ENCODE peak calls at places on chromosomes 13 and 19, in seven cellular contexts. One of them, this sample, is unnamed.

GRCh38 chr13:52779028-52779612 is 39.5 kb upstream of the CNMD start:
- DNase-seq in astrocyte of the spinal cord: no peak
- DNase-seq in osteocyte: no peak
- DNase-seq in A549: no peak
- DNase-seq in left lung: no peak
- DNase-seq in cardiac muscle cell: no peak
- DNase-seq in AG09319: no peak
- DNase-seq in this sample: peak

GRCh38 chr19:58009666-58010301 is 7.2 kb upstream of the ZNF606 start:
- DNase-seq in cardiac muscle cell: peak
- DNase-seq in left lung: peak
- DNase-seq in astrocyte of the spinal cord: peak
- DNase-seq in AG09319: peak
- DNase-seq in osteocyte: no peak
- DNase-seq in A549: peak
- DNase-seq in this sample: peak

GRCh38 chr13:106905380-106906259 is 337.7 kb upstream of the ARGLU1 start:
- DNase-seq in cardiac muscle cell: no peak
- DNase-seq in AG09319: no peak
- DNase-seq in left lung: no peak
- DNase-seq in osteocyte: no peak
- DNase-seq in astrocyte of the spinal cord: no peak
- DNase-seq in A549: no peak
- DNase-seq in this sample: no peak

GRCh38 chr13:25992076-25992475 is 59.7 kb downstream of the SHISA2 start:
- DNase-seq in osteocyte: no peak
- DNase-seq in AG09319: no peak
- DNase-seq in A549: no peak
- DNase-seq in astrocyte of the spinal cord: no peak
- DNase-seq in left lung: no peak
- DNase-seq in cardiac muscle cell: no peak
- DNase-seq in this sample: no peak

GRCh38 chr13:26050568-26051230 is 1.1 kb downstream of the SHISA2 start:
- DNase-seq in AG09319: no peak
- DNase-seq in osteocyte: peak
- DNase-seq in left lung: peak
- DNase-seq in cardiac muscle cell: peak
- DNase-seq in A549: peak
- DNase-seq in astrocyte of the spinal cord: peak
- DNase-seq in this sample: peak

GRCh38 chr19:34841780-34842179 is 68.8 kb upstream of the ZNF599 start:
- DNase-seq in A549: no peak
- DNase-seq in astrocyte of the spinal cord: no peak
- DNase-seq in left lung: no peak
- DNase-seq in cardiac muscle cell: no peak
- DNase-seq in osteocyte: peak
- DNase-seq in AG09319: no peak
- DNase-seq in this sample: peak

GRCh38 chr13:42392180-42392579 is 120.2 kb downstream of the AKAP11 start:
- DNase-seq in osteocyte: no peak
- DNase-seq in AG09319: no peak
- DNase-seq in left lung: no peak
- DNase-seq in astrocyte of the spinal cord: no peak
- DNase-seq in cardiac muscle cell: no peak
- DNase-seq in A549: no peak
- DNase-seq in this sample: no peak

GRCh38 chr13:63864171-63864902 is 2448.7 kb upstream of the PCDH20 start:
- DNase-seq in astrocyte of the spinal cord: peak
- DNase-seq in cardiac muscle cell: peak
- DNase-seq in left lung: no peak
- DNase-seq in A549: no peak
- DNase-seq in osteocyte: no peak
- DNase-seq in AG09319: no peak
- DNase-seq in this sample: no peak

GRCh38 chr19:55621673-55622231 is 2.6 kb downstream of the ZNF784 start:
- DNase-seq in AG09319: no peak
- DNase-seq in cardiac muscle cell: no peak
- DNase-seq in left lung: peak
- DNase-seq in astrocyte of the spinal cord: no peak
- DNase-seq in A549: no peak
- DNase-seq in osteocyte: no peak
- DNase-seq in this sample: no peak

GRCh38 chr19:35507561-35507960 is 5.9 kb downstream of the DMKN start:
- DNase-seq in AG09319: no peak
- DNase-seq in left lung: no peak
- DNase-seq in osteocyte: no peak
- DNase-seq in cardiac muscle cell: no peak
- DNase-seq in A549: no peak
- DNase-seq in astrocyte of the spinal cord: no peak
- DNase-seq in this sample: no peak

GRCh38 chr13:25692156-25692555 is 320.4 kb downstream of the ATP8A2 start:
- DNase-seq in cardiac muscle cell: no peak
- DNase-seq in astrocyte of the spinal cord: no peak
- DNase-seq in osteocyte: no peak
- DNase-seq in AG09319: no peak
- DNase-seq in left lung: no peak
- DNase-seq in A549: no peak
- DNase-seq in this sample: peak

GRCh38 chr19:49132974-49133609 is 13.7 kb downstream of the PPFIA3 start:
- DNase-seq in left lung: no peak
- DNase-seq in AG09319: no peak
- DNase-seq in astrocyte of the spinal cord: no peak
- DNase-seq in cardiac muscle cell: no peak
- DNase-seq in osteocyte: no peak
- DNase-seq in A549: no peak
- DNase-seq in this sample: peak

GRCh38 chr13:33445476-33445875 is 159.9 kb upstream of the STARD13 start:
- DNase-seq in astrocyte of the spinal cord: no peak
- DNase-seq in A549: no peak
- DNase-seq in osteocyte: no peak
- DNase-seq in cardiac muscle cell: no peak
- DNase-seq in AG09319: no peak
- DNase-seq in left lung: no peak
- DNase-seq in this sample: no peak

GRCh38 chr19:48318286-48318987 is 6.9 kb upstream of the EMP3 start:
- DNase-seq in osteocyte: no peak
- DNase-seq in A549: no peak
- DNase-seq in astrocyte of the spinal cord: no peak
- DNase-seq in cardiac muscle cell: no peak
- DNase-seq in AG09319: no peak
- DNase-seq in left lung: no peak
- DNase-seq in this sample: no peak

GRCh38 chr19:41871573-41872383 is 5.3 kb upstream of the CD79A start:
- DNase-seq in osteocyte: no peak
- DNase-seq in left lung: no peak
- DNase-seq in AG09319: no peak
- DNase-seq in A549: peak
- DNase-seq in astrocyte of the spinal cord: no peak
- DNase-seq in cardiac muscle cell: peak
- DNase-seq in this sample: no peak

GRCh38 chr19:41887711-41888382 is 4.9 kb downstream of the ARHGEF1 start:
- DNase-seq in AG09319: no peak
- DNase-seq in A549: no peak
- DNase-seq in astrocyte of the spinal cord: peak
- DNase-seq in left lung: peak
- DNase-seq in cardiac muscle cell: peak
- DNase-seq in osteocyte: no peak
- DNase-seq in this sample: no peak

DNA sequence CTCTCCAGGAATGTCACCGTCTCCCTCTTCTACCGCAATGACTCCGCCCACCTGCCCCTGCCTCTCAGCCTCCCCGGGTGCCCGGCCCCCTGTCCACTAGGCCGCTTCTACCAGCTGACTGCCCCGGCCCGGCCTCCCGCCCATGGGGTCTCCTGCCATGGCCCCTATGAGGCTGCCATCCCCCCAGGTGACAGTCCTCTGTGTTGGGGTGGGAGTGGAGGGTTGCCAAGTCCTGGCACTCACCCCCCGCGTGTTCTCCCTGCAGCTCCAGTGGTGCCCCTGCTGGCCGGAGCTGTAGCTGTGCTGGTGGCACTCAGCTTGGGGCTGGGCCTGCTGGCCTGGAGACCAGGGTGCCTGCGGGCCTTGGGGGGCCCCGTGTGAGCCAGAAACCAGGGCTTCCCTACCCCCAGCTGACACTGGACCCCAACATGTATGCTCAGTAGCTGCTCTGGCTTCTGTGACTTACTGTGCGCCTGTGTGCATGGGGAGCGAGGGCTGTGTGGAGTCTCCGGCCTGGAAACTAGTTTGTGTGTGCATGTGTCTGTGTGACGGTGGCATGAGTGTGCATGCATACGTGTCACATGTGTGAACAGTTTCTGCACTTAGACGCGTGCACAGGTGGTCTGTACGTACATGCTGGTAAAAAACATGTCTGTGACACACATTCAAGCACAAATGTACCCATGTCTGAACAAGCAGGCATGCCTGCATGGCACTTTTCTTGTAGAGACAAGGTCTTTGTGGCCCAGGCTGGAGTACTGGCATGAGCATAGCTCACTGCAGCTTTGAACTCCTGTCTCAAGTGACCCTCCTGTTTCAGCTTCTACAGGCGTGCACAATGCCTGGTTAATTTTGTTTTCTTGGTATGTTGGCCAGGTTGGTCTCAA is 4.8 kb downstream of the ACP4 start:
- DNase-seq in astrocyte of the spinal cord: no peak
- DNase-seq in AG09319: no peak
- DNase-seq in A549: peak
- DNase-seq in left lung: no peak
- DNase-seq in osteocyte: no peak
- DNase-seq in cardiac muscle cell: no peak
- DNase-seq in this sample: no peak
- TF ChIP-seq CTCF in astrocyte of the spinal cord: peak
- TF ChIP-seq CTCF in AG09319: no peak
- TF ChIP-seq CTCF in A549: no peak
- TF ChIP-seq CTCF in left lung: no peak
- TF ChIP-seq CTCF in osteocyte: no peak
- TF ChIP-seq CTCF in cardiac muscle cell: peak
- TF ChIP-seq CTCF in this sample: peak

GRCh38 chr19:12825259-12826131 is 8.9 kb downstream of the RTBDN start:
- DNase-seq in left lung: no peak
- DNase-seq in A549: peak
- DNase-seq in osteocyte: no peak
- DNase-seq in cardiac muscle cell: peak
- DNase-seq in astrocyte of the spinal cord: no peak
- DNase-seq in AG09319: no peak
- DNase-seq in this sample: peak
- TF ChIP-seq CTCF in left lung: no peak
- TF ChIP-seq CTCF in A549: peak
- TF ChIP-seq CTCF in osteocyte: peak
- TF ChIP-seq CTCF in cardiac muscle cell: peak
- TF ChIP-seq CTCF in astrocyte of the spinal cord: peak
- TF ChIP-seq CTCF in AG09319: peak
- TF ChIP-seq CTCF in this sample: peak

DNA sequence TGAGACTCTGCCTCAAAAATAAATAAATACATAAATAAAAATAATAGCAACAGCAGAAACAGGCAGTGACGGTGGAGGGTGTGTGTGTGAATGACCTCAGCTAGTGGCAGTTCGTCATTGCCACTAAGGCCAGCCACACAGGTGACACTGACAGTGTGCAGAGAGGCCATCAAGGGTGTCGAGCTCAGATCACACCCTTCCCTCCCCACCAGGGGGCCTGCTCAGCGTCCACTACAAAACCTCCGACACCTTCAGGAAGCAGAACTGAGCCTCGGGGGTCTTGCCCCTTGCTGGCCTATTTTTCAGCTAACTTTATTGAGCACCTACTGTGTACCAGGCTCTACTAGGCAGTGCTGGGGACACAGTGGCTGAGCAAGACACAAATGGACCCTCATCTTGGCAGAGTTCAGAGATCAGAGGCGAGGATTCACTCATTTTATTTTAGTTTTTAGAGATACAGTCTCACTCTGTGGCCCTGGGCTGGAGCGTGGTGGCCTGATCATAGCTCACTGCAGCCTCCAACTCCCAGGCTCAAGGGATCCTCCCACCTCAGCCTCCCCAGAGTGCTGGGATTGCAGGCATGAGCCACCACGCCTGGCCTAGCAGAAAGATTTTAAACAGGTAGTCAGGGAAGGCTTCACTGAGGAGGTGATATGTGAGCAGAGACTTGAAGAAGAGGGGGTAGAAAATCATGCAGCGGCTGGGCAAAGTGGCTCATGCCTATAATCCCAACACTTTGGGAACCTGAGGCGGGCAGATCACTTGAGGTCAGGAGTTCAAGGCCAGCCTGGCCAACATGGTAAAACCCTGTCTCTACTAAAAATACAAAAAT is 30.3 kb upstream of the SEMA6B start:
- DNase-seq in left lung: no peak
- DNase-seq in cardiac muscle cell: no peak
- DNase-seq in AG09319: no peak
- DNase-seq in A549: no peak
- DNase-seq in astrocyte of the spinal cord: no peak
- DNase-seq in osteocyte: no peak
- DNase-seq in this sample: peak
- TF ChIP-seq CTCF in left lung: no peak
- TF ChIP-seq CTCF in cardiac muscle cell: peak
- TF ChIP-seq CTCF in AG09319: peak
- TF ChIP-seq CTCF in A549: peak
- TF ChIP-seq CTCF in astrocyte of the spinal cord: peak
- TF ChIP-seq CTCF in osteocyte: peak
- TF ChIP-seq CTCF in this sample: peak

DNA sequence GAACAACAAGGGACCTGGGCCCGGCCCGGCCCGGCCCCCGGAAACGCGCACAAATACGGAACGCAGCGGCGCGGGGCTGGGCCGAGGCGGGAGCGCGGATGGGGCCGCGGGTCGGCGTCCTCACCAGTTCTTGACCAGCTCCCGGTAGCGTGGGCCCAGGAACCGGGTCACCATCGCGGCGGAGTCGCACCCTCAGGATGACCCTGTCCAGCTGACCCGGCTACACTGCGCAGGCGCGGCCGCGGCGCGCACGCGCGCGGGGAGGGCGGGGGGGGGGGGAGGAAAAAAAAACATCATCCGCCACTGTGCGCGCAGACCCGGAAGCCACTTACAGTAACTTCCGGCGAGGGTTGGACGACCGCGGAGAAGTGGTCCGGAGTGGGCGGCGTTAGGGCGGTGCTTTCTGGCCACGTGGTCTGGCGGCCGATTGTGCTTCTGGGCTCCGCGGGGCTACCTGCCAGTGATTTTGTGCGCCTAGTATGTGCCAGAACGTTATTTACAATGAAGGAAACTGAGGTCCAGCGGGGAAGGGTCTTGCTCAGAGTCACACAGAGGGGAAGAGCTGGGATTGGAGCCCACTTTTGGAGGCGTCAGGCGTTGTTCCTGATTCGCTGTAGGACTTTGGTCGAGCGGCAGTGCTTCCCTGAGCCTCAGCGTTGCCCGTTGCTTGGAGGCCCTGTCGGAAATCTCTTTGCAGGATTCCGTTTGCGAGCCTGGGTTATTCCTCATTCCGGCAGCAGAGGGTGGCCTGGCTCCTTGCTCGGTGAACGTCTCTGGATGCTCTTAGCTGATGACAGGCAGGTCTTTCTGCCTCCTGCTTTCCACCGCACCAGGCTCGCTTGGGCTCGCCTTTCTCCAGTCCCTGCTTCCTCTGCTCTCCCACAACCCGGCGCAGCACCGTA is at the start of gene UQCR11:
- DNase-seq in AG09319: peak
- DNase-seq in astrocyte of the spinal cord: peak
- DNase-seq in cardiac muscle cell: peak
- DNase-seq in osteocyte: peak
- DNase-seq in left lung: peak
- DNase-seq in A549: peak
- DNase-seq in this sample: peak
- TF ChIP-seq CTCF in AG09319: peak
- TF ChIP-seq CTCF in astrocyte of the spinal cord: peak
- TF ChIP-seq CTCF in cardiac muscle cell: peak
- TF ChIP-seq CTCF in osteocyte: peak
- TF ChIP-seq CTCF in left lung: peak
- TF ChIP-seq CTCF in A549: peak
- TF ChIP-seq CTCF in this sample: peak